ENCODE peak calls at places on chromosomes 16 and 17, in four cellular contexts. O is esophagus squamous epithelium, T is left ventricle myocardium inferior, F is ovary. S is an unnamed sample. For H3K4me1 and H3K9me3, the result is how much of the 10 kb centered on the place peaks cover.

GRCh38 chr17:63944736-63945499 is 12.8 kb upstream of the CD79B start:
- DNase-seq in T (no peak), F (no peak), O (no peak), S (no peak)

GRCh38 chr17:81277421-81277820 is 17.7 kb downstream of the SLC38A10 start:
- DNase-seq in F (peak), O (no peak), T (peak), S (no peak)

GRCh38 chr17:81037783-81038733 is 3.1 kb downstream of the BAIAP2 start:
- DNase-seq in T (no peak), F (peak), O (no peak), S (no peak)

GRCh38 chr17:61168506-61168905 is 231.1 kb upstream of the TBX2 start:
- DNase-seq in O (no peak), F (no peak), T (no peak), S (no peak)

GRCh38 chr16:58515871-58516767 is 802 bp downstream of the SETD6 start:
- DNase-seq in F (peak), O (no peak), T (no peak), S (no peak)

GRCh38 chr17:32688221-32688620 is 188.7 kb downstream of the MYO1D start:
- DNase-seq in F (no peak), T (no peak), O (no peak), S (no peak)

GRCh38 chr17:82231562-82232321 is 2.9 kb downstream of the SLC16A3 start:
- DNase-seq in F (peak), T (peak), O (no peak), S (no peak)

GRCh38 chr17:82083533-82084359 is 14.3 kb downstream of the FASN start:
- DNase-seq in F (no peak), O (no peak), T (no peak), S (no peak)

GRCh38 chr17:82029391-82029790 is 2.1 kb upstream of the RAC3 start:
- DNase-seq in O (no peak), T (peak), F (no peak), S (no peak)

GRCh38 chr17:79810138-79811027 is 13.5 kb upstream of the CBX8 start:
- DNase-seq in F (no peak), T (peak), O (no peak), S (peak)

GRCh38 chr17:44222112-44222869 is 2.8 kb upstream of the UBTF start:
- DNase-seq in O (no peak), F (peak), T (peak), S (peak)

GRCh38 chr17:36847293-36847645 is 90.0 kb upstream of the LHX1 start:
- DNase-seq in T (no peak), O (no peak), F (no peak), S (no peak)

GRCh38 chr17:80499536-80499935 is 23.1 kb upstream of the NPTX1 start:
- DNase-seq in F (no peak), O (no peak), T (no peak), S (no peak)

GRCh38 chr17:42806249-42806648 is 7.6 kb downstream of the CNTD1 start:
- DNase-seq in O (no peak), T (no peak), F (no peak), S (no peak)

GRCh38 chr16:29994613-29995329 is 646 bp downstream of the HIRIP3 start:
- DNase-seq in T (no peak), O (no peak), F (peak), S (no peak)

GRCh38 chr16:82630688-82631087 is 3.9 kb downstream of the CDH13 start:
- DNase-seq in T (no peak), O (no peak), F (no peak), S (no peak)

GRCh38 chr17:39064374-39064773 is 87.1 kb downstream of the PLXDC1 start:
- DNase-seq in F (no peak), O (no peak), T (no peak), S (no peak)

GRCh38 chr16:53805747-53806146 is 101.8 kb downstream of the FTO start:
- DNase-seq in T (no peak), O (no peak), F (no peak), S (no peak)

GRCh38 chr16:50884066-50884860 is 142.4 kb downstream of the CYLD start:
- DNase-seq in T (no peak), F (no peak), O (no peak), S (no peak)

GRCh38 chr17:1573932-1574696 is 11.5 kb upstream of the PITPNA start:
- DNase-seq in O (no peak), T (peak), F (peak), S (peak)

GRCh38 chr17:40530531-40530987 is 29.1 kb upstream of the TNS4 start:
- DNase-seq in T (no peak), F (peak), O (no peak), S (no peak)

GRCh38 chr17:79797492-79798295 is 817 bp upstream of the CBX8 start:
- DNase-seq in T (no peak), O (no peak), F (no peak), S (peak)

GRCh38 chr17:80980397-80981061 is 11.1 kb upstream of the CHMP6 start:
- DNase-seq in O (no peak), F (no peak), T (no peak), S (no peak)

GRCh38 chr16:13453325-13453724 is 466.6 kb upstream of the ERCC4 start:
- DNase-seq in T (no peak), O (no peak), F (no peak), S (no peak)

GRCh38 chr16:30003670-30004423 is 7.0 kb downstream of the DOC2A start:
- DNase-seq in T (no peak), O (no peak), F (no peak), S (no peak)

GRCh38 chr17:65593870-65594584 is 32.6 kb upstream of the AXIN2 start:
- DNase-seq in F (no peak), T (no peak), O (no peak), S (no peak)

GRCh38 chr17:46977348-46977747 is 1.7 kb downstream of the RPRML start:
- DNase-seq in O (no peak), T (no peak), F (no peak), S (peak)

GRCh38 chr17:80281516-80281915 is 20.9 kb downstream of the RNF213 start:
- DNase-seq in O (no peak), T (no peak), F (no peak), S (no peak)

GRCh38 chr16:12485425-12485824 is 318.3 kb downstream of the CPPED1 start:
- DNase-seq in O (no peak), F (no peak), T (no peak), S (no peak)

GRCh38 chr17:50347894-50348291 is 2.0 kb downstream of the XYLT2 start:
- DNase-seq in T (no peak), O (no peak), F (no peak), S (no peak)

GRCh38 chr17:54967621-54968258 is 714 bp downstream of the COX11 start:
- DNase-seq in F (no peak), T (no peak), O (no peak), S (no peak)

GRCh38 chr17:39461911-39462641 is 790 bp downstream of the CDK12 start:
- DNase-seq in F (no peak), T (no peak), O (no peak), S (peak)

GRCh38 chr17:74751210-74751529 is 2.7 kb downstream of the NHERF1 start:
- DNase-seq in F (no peak), O (no peak), T (no peak), S (no peak)
- H3K4me1 ChIP-seq in F (under half), O (under half), T (half or more), S (under half)

DNA sequence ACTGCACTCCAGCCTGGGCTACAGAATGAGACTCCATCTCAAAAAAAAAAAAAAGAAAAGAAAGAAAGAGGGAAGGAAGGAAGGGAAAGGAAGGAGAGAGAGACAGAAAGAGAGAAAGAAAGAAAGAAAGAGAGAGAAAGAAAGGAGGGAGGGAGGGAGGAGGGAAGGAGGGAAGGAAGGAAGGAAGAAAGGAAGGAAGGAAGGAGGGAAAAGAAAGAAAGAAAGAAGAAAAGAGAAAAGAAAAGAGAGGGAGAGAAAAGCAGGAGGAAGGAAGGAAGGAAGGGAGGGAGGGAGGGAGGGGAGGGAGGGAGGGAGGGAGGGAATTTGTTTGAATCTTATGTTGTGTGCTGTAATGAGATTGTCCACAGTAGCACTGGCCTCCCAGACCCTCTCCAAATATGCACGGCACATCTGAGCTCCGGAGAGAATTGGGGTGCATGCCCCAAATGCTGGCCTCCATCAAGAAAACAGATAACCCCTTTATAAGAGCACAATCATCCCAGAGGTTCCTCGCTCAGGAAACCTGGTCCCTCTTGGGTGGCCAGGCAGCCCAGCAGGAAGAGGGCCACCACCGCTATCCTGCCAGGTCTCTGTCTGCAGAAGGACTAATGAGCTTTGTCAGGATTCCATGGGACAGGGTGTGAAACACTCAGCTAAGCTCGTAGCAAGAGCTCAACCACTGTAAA is 8.8 kb upstream of the EIF1 start:
- DNase-seq in T (no peak), F (no peak), O (no peak), S (no peak)
- H3K4me3 ChIP-seq in T (no peak), F (no peak), O (no peak), S (no peak)

GRCh38 chr16:35182943-35183550 is 1723.6 kb downstream of the TP53TG3F start:
- DNase-seq in F (no peak), O (no peak), T (no peak), S (no peak)

GRCh38 chr16:35184356-35184870 is 1725.0 kb downstream of the TP53TG3F start:
- DNase-seq in O (no peak), F (no peak), T (no peak), S (no peak)

GRCh38 chr16:35181422-35182030 is 1722.1 kb downstream of the TP53TG3F start:
- DNase-seq in O (no peak), F (no peak), T (no peak), S (no peak)

GRCh38 chr16:35182043-35182677 is 1722.7 kb downstream of the TP53TG3F start:
- DNase-seq in F (no peak), O (no peak), T (no peak), S (no peak)

GRCh38 chr16:35180970-35181369 is 1721.6 kb downstream of the TP53TG3F start:
- DNase-seq in O (no peak), F (no peak), T (no peak), S (no peak)
- H3K9me3 ChIP-seq in O (under half), F (under half), T (under half), S (under half)

GRCh38 chr16:85543536-85543935 is 69.6 kb upstream of the GSE1 start:
- DNase-seq in T (no peak), F (peak), O (no peak), S (peak)

GRCh38 chr16:85543998-85544397 is 69.1 kb upstream of the GSE1 start:
- DNase-seq in O (no peak), F (no peak), T (no peak), S (no peak)

GRCh38 chr16:85541181-85541580 is 71.9 kb upstream of the GSE1 start:
- DNase-seq in O (no peak), F (no peak), T (no peak), S (no peak)

GRCh38 chr16:85542548-85542927 is 70.6 kb upstream of the GSE1 start:
- DNase-seq in F (no peak), O (no peak), T (no peak), S (peak)

DNA sequence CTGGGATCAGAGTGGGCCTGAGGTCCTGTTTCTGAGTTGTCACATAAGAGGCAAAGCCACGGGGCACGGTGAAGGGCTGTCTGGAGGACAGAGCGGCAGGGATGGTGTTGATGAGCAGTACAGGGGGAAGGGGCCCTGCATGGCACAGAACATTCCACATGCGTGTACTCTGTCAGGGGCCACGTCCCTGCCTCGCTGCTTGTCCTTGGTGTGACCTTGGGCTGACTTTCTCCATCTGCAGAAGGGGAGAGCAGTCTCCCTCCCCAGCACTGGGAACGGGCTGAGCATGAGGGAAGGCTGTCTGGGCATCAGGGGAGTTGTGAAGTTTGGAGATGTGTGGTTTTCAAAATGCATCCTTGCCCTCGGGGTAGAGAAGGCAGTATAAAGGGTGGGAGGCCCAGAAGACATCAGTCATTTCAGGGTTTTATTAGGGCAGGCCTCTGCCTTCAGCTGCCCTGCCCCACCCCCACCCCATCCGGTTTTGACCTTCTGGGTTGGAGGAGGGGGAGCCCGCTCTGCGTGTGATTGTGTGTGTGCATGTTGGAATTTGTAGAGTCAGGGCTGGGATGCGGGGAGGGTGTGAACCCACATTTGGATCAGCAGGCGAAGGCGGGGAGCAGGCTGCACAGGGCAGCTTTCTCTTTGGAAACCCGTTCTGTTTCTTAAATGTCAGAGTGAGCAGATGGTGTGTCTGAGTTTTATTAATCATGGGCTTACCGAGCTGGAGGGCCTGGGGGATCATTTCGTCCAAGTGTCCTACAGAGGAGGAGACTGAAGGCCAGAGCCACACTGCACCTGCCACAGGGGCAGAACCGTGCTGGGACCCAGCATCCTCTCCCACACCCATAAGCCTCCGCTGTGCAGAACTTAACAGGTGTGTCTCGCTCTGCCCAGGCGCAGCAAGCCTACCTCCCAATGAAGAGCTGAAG is 71.2 kb upstream of the GSE1 start:
- DNase-seq in O (no peak), F (peak), T (no peak), S (peak)
- H3K4me1 ChIP-seq in O (under half), F (under half), T (under half), S (under half)

GRCh38 chr16:72424776-72425175 is 252.8 kb upstream of the PMFBP1 start:
- DNase-seq in F (no peak), O (no peak), T (no peak), S (no peak)
- H3K4me3 ChIP-seq in F (no peak), O (no peak), T (no peak), S (no peak)